ENCODE peak calls at places on chromosomes 11 and 22, in nine cellular contexts. L, U, J, O, N, W, X, D and K are unnamed samples.

GRCh38 chr22:37741312-37741795 is 44.5 kb downstream of the TRIOBP start:
- DNase-seq in W (peak), X (peak), L (no peak), U (peak), O (peak), J (no peak), D (peak), N (peak), K (peak)

GRCh38 chr22:25680949-25681348 is 61.0 kb upstream of the MYO18B start:
- DNase-seq in W (no peak), U (no peak), O (no peak), J (no peak), X (no peak), N (no peak), L (no peak), D (no peak), K (no peak)

GRCh38 chr11:13207270-13207664 is 70.3 kb upstream of the BMAL1 start:
- DNase-seq in D (no peak), U (no peak), J (no peak), L (no peak), X (no peak), O (no peak), N (no peak), W (no peak), K (no peak)

GRCh38 chr11:62707277-62707771 is at the start of the genes BSCL2 and GNG3:
- DNase-seq in L (no peak), W (no peak), J (peak), U (peak), D (peak), X (no peak), N (no peak), O (peak), K (peak)

GRCh38 chr11:32173435-32173834 is 82.6 kb downstream of the RCN1 start:
- DNase-seq in N (peak), J (no peak), O (peak), X (no peak), L (peak), U (peak), D (peak), W (peak), K (peak)

GRCh38 chr11:8964324-8965320 is at the start of gene TMEM9B:
- DNase-seq in W (peak), O (peak), D (peak), L (peak), J (peak), X (peak), N (peak), U (peak), K (peak)

GRCh38 chr11:44235765-44236201 is 74.2 kb downstream of the ALX4 start:
- DNase-seq in O (no peak), U (no peak), D (no peak), W (no peak), L (no peak), N (no peak), J (no peak), X (no peak), K (no peak)

GRCh38 chr11:75603791-75604736 is 42.0 kb downstream of the SERPINH1 start:
- DNase-seq in N (no peak), X (no peak), D (no peak), O (no peak), W (no peak), J (no peak), L (no peak), U (no peak), K (no peak)

GRCh38 chr11:61129608-61130523 is 27.6 kb downstream of the CD5 start:
- DNase-seq in N (peak), W (peak), U (peak), L (peak), J (peak), D (peak), O (peak), X (peak), K (peak)

GRCh38 chr22:46320166-46320710 is 15.3 kb upstream of the TRMU start:
- DNase-seq in J (no peak), L (no peak), X (no peak), D (no peak), W (no peak), N (no peak), O (no peak), U (no peak), K (no peak)

GRCh38 chr11:35185696-35186095 is 46.7 kb downstream of the CD44 start:
- DNase-seq in D (no peak), X (no peak), O (no peak), U (no peak), W (no peak), L (no peak), N (no peak), J (no peak), K (no peak)

GRCh38 chr11:12841946-12842630 is 167.0 kb upstream of the RASSF10 start:
- DNase-seq in D (peak), J (no peak), X (no peak), O (peak), U (peak), L (no peak), W (peak), N (peak), K (peak)

GRCh38 chr11:122032317-122032716 is 83.7 kb downstream of the BLID start:
- DNase-seq in W (no peak), J (no peak), U (no peak), N (no peak), D (peak), O (no peak), L (no peak), X (no peak), K (no peak)

GRCh38 chr11:22340803-22341581 is 2.8 kb downstream of the SLC17A6 start:
- DNase-seq in D (no peak), X (no peak), O (no peak), W (no peak), J (no peak), N (no peak), U (no peak), L (no peak), K (no peak)

GRCh38 chr11:2220173-2220771 is 48.7 kb upstream of the TH start:
- DNase-seq in L (no peak), U (no peak), W (no peak), N (no peak), J (no peak), O (peak), D (no peak), X (no peak), K (no peak)
- TF ChIP-seq POLR2A in L (no peak), U (no peak), W (no peak), N (no peak), J (no peak), O (no peak), D (no peak), X (no peak), K (no peak)

GRCh38 chr11:1564535-1565172 is 7.4 kb downstream of the DUSP8 start:
- DNase-seq in D (no peak), J (peak), W (peak), N (no peak), L (no peak), O (peak), X (no peak), U (peak), K (peak)

GRCh38 chr11:1566381-1567051 is 5.6 kb downstream of the DUSP8 start:
- DNase-seq in W (peak), J (peak), U (no peak), L (no peak), O (no peak), X (no peak), D (no peak), N (no peak), K (peak)

GRCh38 chr11:1567052-1567720 is 4.9 kb downstream of the DUSP8 start:
- DNase-seq in X (no peak), W (peak), L (no peak), N (no peak), J (peak), U (no peak), O (peak), D (no peak), K (no peak)

GRCh38 chr11:1565173-1565903 is 6.7 kb downstream of the DUSP8 start:
- DNase-seq in O (no peak), U (no peak), X (no peak), D (no peak), N (no peak), J (peak), W (peak), L (no peak), K (no peak)

DNA sequence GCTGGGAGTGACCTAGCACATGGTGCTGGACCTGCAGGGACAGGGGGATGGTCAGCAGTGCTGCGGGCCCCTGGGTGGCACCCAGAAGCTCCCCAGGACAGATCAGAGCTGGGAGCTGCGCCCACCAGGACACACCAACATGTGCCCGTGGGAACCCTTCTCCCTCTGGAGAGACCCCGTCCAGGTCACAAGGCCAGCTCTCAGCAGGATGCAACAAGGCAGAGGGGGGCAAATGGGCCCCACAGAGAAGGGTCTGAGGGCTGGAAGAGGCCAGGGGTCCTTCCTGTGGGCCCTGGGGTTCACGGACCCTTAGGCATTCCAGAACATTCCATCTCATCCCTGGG is 6.2 kb downstream of the DUSP8 start:
- DNase-seq in D (no peak), U (no peak), W (no peak), X (no peak), L (no peak), O (no peak), J (peak), N (no peak), K (no peak)
- TF ChIP-seq POLR2A in D (no peak), U (no peak), W (no peak), X (no peak), L (no peak), O (no peak), J (no peak), N (no peak), K (no peak)

GRCh38 chr11:14891143-14892035 is 642 bp downstream of the CYP2R1 start:
- DNase-seq in D (peak), U (peak), X (peak), W (peak), J (peak), O (peak), L (peak), N (peak), K (peak)
- TF ChIP-seq POLR2A in D (peak), U (peak), X (peak), W (peak), J (no peak), O (peak), L (peak), N (peak), K (peak)

DNA sequence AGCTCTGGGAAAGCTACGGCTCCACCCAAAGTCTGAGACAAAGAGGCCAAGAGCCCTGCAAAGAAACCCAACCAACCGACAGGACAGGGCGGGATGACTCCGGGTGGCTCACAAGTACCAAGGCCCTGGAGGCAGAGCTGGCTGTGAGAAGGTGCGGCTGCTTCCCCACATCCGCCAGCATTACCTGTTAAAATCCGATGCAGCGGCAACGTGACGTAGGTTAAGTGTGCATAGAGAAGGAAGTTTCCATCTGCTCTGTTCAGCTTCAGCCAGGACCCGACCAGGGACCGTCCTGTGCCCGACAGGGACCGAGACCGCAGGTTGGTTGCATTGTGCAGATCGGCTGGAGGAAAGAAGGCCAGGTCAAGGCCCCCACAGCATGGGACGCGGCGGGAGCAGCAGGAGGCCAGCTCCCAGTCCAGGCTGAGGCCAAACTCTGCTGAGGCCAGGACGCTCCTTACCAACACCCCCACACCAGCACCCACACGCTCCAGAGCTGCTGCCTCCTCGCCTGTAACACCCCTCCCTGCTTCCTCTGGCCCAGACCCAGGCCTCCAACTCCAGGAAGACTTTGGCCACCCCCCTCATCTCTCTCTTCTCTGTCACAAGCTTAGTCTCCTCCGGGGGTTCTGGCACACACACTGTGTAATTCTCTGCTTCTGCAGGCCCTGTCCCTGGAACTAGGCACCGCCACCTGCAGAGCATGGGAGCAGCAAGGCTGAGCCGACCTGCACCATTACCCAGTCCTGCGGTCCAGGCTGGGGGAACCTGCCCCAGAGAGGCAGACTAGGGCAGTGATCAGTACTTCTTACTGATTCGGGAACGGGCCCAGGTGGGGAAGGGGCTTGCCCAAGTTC is 34.1 kb downstream of the NUP50 start:
- DNase-seq in J (peak), X (no peak), O (no peak), W (no peak), N (no peak), U (no peak), L (no peak), D (peak), K (no peak)
- TF ChIP-seq POLR2A in J (no peak), X (no peak), O (no peak), W (no peak), N (no peak), U (no peak), L (no peak), D (no peak), K (no peak)

GRCh38 chr22:20957118-20957690 is 9.9 kb upstream of the AIFM3 start:
- DNase-seq in N (peak), W (no peak), O (no peak), X (no peak), L (no peak), J (peak), D (no peak), U (peak), K (no peak)

GRCh38 chr22:20957691-20958440 is 9.2 kb upstream of the AIFM3 start:
- DNase-seq in J (peak), W (peak), L (no peak), X (no peak), D (no peak), O (no peak), U (peak), N (peak), K (no peak)

GRCh38 chr22:20953668-20954500 is 13.2 kb upstream of the AIFM3 start:
- DNase-seq in N (no peak), X (no peak), W (peak), J (no peak), L (no peak), U (peak), O (peak), D (no peak), K (no peak)

GRCh38 chr22:20955548-20955947 is 11.5 kb upstream of the AIFM3 start:
- DNase-seq in O (no peak), L (peak), J (peak), N (no peak), D (no peak), X (no peak), W (no peak), U (peak), K (no peak)

GRCh38 chr22:20956258-20957117 is 10.6 kb upstream of the AIFM3 start:
- DNase-seq in O (no peak), U (peak), L (peak), N (peak), X (no peak), W (peak), J (no peak), D (no peak), K (no peak)
- TF ChIP-seq POLR2A in O (no peak), U (no peak), L (no peak), N (no peak), X (peak), W (no peak), J (no peak), D (no peak), K (no peak)

GRCh38 chr11:108338750-108339149 is 115.9 kb downstream of the ATM start:
- DNase-seq in L (no peak), D (no peak), U (no peak), W (no peak), X (no peak), J (no peak), N (no peak), O (no peak), K (no peak)

GRCh38 chr11:108340958-108341357 is 118.1 kb downstream of the ATM start:
- DNase-seq in X (no peak), W (no peak), N (no peak), J (no peak), D (no peak), L (peak), O (no peak), U (peak), K (no peak)

GRCh38 chr11:108345767-108346166 is 121.6 kb downstream of the C11orf65 start:
- DNase-seq in L (no peak), W (no peak), U (no peak), D (no peak), O (no peak), N (no peak), J (no peak), X (no peak), K (no peak)

GRCh38 chr11:108343714-108344113 is 120.8 kb downstream of the ATM start:
- DNase-seq in X (no peak), J (no peak), W (no peak), N (no peak), U (no peak), L (no peak), D (no peak), O (no peak), K (no peak)

DNA sequence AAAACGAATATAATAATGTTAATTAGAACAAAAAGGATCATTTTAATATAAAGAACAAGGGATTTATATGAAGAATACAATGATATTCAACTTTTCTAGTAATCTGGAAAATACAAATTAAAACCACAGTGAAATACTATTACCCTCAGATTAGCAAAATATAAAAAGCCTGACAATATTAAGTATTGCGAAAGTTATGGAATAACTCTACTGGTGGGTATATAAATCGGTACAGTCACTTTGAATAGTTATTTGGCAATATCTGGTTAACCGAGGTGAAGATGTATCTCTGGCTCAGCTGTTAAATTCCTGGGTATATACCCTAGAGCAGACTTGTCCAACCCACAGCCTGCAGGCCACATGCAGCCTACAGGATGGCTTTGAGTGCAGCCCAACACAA is 118.8 kb downstream of the ATM start:
- DNase-seq in D (no peak), N (no peak), L (no peak), X (no peak), W (no peak), J (no peak), U (no peak), O (no peak), K (no peak)
- TF ChIP-seq POLR2A in D (no peak), N (no peak), L (no peak), X (no peak), W (no peak), J (no peak), U (no peak), O (no peak), K (no peak)